ENCODE peak calls at places on chromosomes 16 and 17, in nine cellular contexts. N, E, O, F, B, M, V, U and X are unnamed samples.

GRCh38 chr17:7997186-7997585 is 5.2 kb upstream of the GUCY2D start:
- DNase-seq in N (no peak), U (peak), E (no peak), M (peak), V (no peak), B (peak), F (no peak), O (no peak), X (no peak)

GRCh38 chr16:67446968-67447507 is 16.1 kb downstream of the HSD11B2 start:
- DNase-seq in U (no peak), V (no peak), O (no peak), N (no peak), B (no peak), E (no peak), F (no peak), M (no peak), X (no peak)

GRCh38 chr16:11670171-11671131 is 2.2 kb downstream of the SNN start:
- DNase-seq in E (peak), B (no peak), N (no peak), M (no peak), O (no peak), U (no peak), V (no peak), F (no peak), X (no peak)

GRCh38 chr16:46916980-46917379 is 32.8 kb downstream of the GPT2 start:
- DNase-seq in E (no peak), F (no peak), M (no peak), V (no peak), U (no peak), N (no peak), O (no peak), B (no peak), X (no peak)

GRCh38 chr17:77356690-77357201 is 216.0 kb downstream of the SEC14L1 start:
- DNase-seq in E (no peak), N (no peak), U (no peak), M (no peak), F (no peak), V (peak), B (no peak), O (no peak), X (peak)

GRCh38 chr17:77028900-77029299 is 111.9 kb upstream of the SEC14L1 start:
- DNase-seq in U (no peak), B (no peak), E (no peak), M (no peak), O (no peak), F (no peak), N (no peak), V (no peak), X (no peak)

GRCh38 chr17:37553357-37553966 is 55.8 kb downstream of the SYNRG start:
- DNase-seq in N (no peak), F (no peak), U (no peak), M (no peak), O (no peak), V (no peak), E (no peak), B (no peak), X (no peak)

GRCh38 chr17:19533718-19534561 is at the start of gene SLC47A1:
- DNase-seq in U (no peak), B (peak), M (no peak), N (peak), E (no peak), O (peak), F (no peak), V (no peak), X (no peak)

GRCh38 chr17:79622776-79623175 is 11.9 kb upstream of the RBFOX3 start:
- DNase-seq in B (no peak), F (peak), U (no peak), V (no peak), O (no peak), N (no peak), M (no peak), E (no peak), X (peak)

GRCh38 chr17:82528484-82529265 is 9.1 kb downstream of the FOXK2 start:
- DNase-seq in M (peak), F (no peak), B (peak), O (no peak), N (peak), E (no peak), V (peak), U (peak), X (no peak)

GRCh38 chr17:43556292-43556691 is 10.2 kb upstream of the ETV4 start:
- DNase-seq in M (peak), F (no peak), N (peak), U (peak), B (peak), O (no peak), V (no peak), E (no peak), X (no peak)

GRCh38 chr16:13099822-13100221 is 198.4 kb downstream of the SHISA9 start:
- DNase-seq in B (no peak), O (no peak), M (no peak), N (peak), F (no peak), U (no peak), V (no peak), E (no peak), X (no peak)

GRCh38 chr16:4911831-4912422 is 25.0 kb downstream of the PPL start:
- DNase-seq in V (no peak), O (no peak), E (no peak), F (no peak), N (no peak), M (peak), U (no peak), B (no peak), X (no peak)

GRCh38 chr17:44502598-44503079 is 567 bp downstream of the GPATCH8 start:
- DNase-seq in F (no peak), V (no peak), O (no peak), M (peak), N (no peak), B (no peak), U (peak), E (no peak), X (no peak)

GRCh38 chr16:495127-495748 is 32.3 kb upstream of the CAPN15 start:
- DNase-seq in U (peak), E (peak), F (no peak), B (peak), O (no peak), V (no peak), M (peak), N (no peak), X (no peak)

GRCh38 chr16:8614435-8615029 is 7.0 kb upstream of the METTL22 start:
- DNase-seq in U (no peak), F (no peak), O (no peak), M (no peak), E (no peak), V (no peak), B (no peak), N (no peak), X (no peak)

GRCh38 chr17:9124554-9124935 is 103.2 kb downstream of the NTN1 start:
- DNase-seq in V (no peak), E (no peak), B (no peak), U (no peak), M (no peak), F (no peak), O (no peak), N (no peak), X (no peak)

GRCh38 chr17:35243459-35244204 is 760 bp downstream of the SLFN5 start:
- DNase-seq in F (peak), U (peak), V (peak), E (peak), N (peak), M (peak), B (peak), O (peak), X (no peak)

GRCh38 chr17:77863814-77864161 is 94.7 kb upstream of the TNRC6C start:
- DNase-seq in F (no peak), B (peak), N (peak), O (no peak), M (no peak), U (no peak), V (no peak), E (no peak), X (no peak)

GRCh38 chr17:81527591-81528383 is at the start of gene FSCN2:
- DNase-seq in E (no peak), F (no peak), B (no peak), M (no peak), O (no peak), V (no peak), U (peak), N (peak), X (no peak)

GRCh38 chr17:32349854-32350661 is at the start of gene ZNF207:
- DNase-seq in F (peak), V (peak), U (peak), B (peak), O (peak), N (peak), M (peak), E (peak), X (peak)

GRCh38 chr17:34755371-34755770 is 176.0 kb downstream of the TMEM132E start:
- DNase-seq in E (no peak), V (no peak), O (no peak), U (no peak), M (no peak), F (no peak), N (no peak), B (no peak), X (no peak)

GRCh38 chr16:9489823-9490467 is 398.5 kb downstream of the HAPSTR1 start:
- DNase-seq in N (peak), U (no peak), O (no peak), V (no peak), M (no peak), F (peak), E (no peak), B (peak), X (no peak)

GRCh38 chr16:6857575-6857974 is 475.1 kb upstream of the RBFOX1 start:
- DNase-seq in E (no peak), V (no peak), F (no peak), M (no peak), N (no peak), B (no peak), O (no peak), U (no peak), X (no peak)

GRCh38 chr16:77298638-77299360 is 99.6 kb downstream of the SYCE1L start:
- DNase-seq in F (no peak), V (no peak), B (no peak), N (no peak), U (peak), E (no peak), O (no peak), M (peak), X (no peak)

GRCh38 chr17:80476877-80477646 is 655 bp upstream of the NPTX1 start:
- DNase-seq in M (no peak), N (peak), U (no peak), B (no peak), V (no peak), F (no peak), O (no peak), E (no peak), X (no peak)

GRCh38 chr17:45170976-45171337 is 9.3 kb downstream of the HEXIM2 start:
- DNase-seq in N (no peak), B (peak), E (no peak), O (no peak), U (peak), V (peak), M (peak), F (no peak), X (no peak)

GRCh38 chr17:75194879-75195278 is 10.6 kb upstream of the NUP85 start:
- DNase-seq in B (no peak), M (no peak), O (no peak), V (no peak), E (no peak), U (no peak), F (no peak), N (no peak), X (no peak)

GRCh38 chr17:78142113-78142861 is 3.9 kb upstream of the C17orf99 start:
- DNase-seq in O (no peak), U (peak), M (peak), N (no peak), E (no peak), F (no peak), B (peak), V (no peak), X (no peak)

GRCh38 chr16:27242868-27243590 is 25.5 kb downstream of the NSMCE1 start:
- DNase-seq in V (no peak), O (no peak), F (peak), N (peak), B (no peak), U (peak), M (peak), E (no peak), X (no peak)

GRCh38 chr17:54992797-54993639 is 24.5 kb downstream of the STXBP4 start:
- DNase-seq in E (peak), N (peak), B (no peak), V (peak), F (no peak), M (peak), O (no peak), U (peak), X (no peak)

GRCh38 chr16:70523013-70523620 is at the start of gene COG4:
- DNase-seq in O (peak), N (peak), M (peak), U (peak), F (peak), E (peak), V (peak), B (peak), X (peak)

GRCh38 chr17:70767102-70767701 is 597.9 kb downstream of the KCNJ2 start:
- DNase-seq in F (no peak), O (peak), V (no peak), N (peak), E (peak), M (peak), U (peak), B (no peak), X (no peak)

GRCh38 chr16:49530396-49530795 is 156.8 kb downstream of the C16orf78 start:
- DNase-seq in O (no peak), F (no peak), V (no peak), E (no peak), M (no peak), U (no peak), B (no peak), N (no peak), X (no peak)

GRCh38 chr16:14350081-14350480 is 279.0 kb downstream of the MRTFB start:
- DNase-seq in N (no peak), O (no peak), E (no peak), U (no peak), B (no peak), M (no peak), V (no peak), F (no peak), X (no peak)

GRCh38 chr16:14344945-14345344 is 273.8 kb downstream of the MRTFB start:
- DNase-seq in O (no peak), F (no peak), V (no peak), M (no peak), N (no peak), U (no peak), E (no peak), B (no peak), X (no peak)

GRCh38 chr16:14345512-14346115 is 274.5 kb downstream of the MRTFB start:
- DNase-seq in U (no peak), F (no peak), B (no peak), V (no peak), N (no peak), E (no peak), O (no peak), M (no peak), X (no peak)

GRCh38 chr16:14346278-14347142 is 275.4 kb downstream of the MRTFB start:
- DNase-seq in U (no peak), M (no peak), B (no peak), E (no peak), F (no peak), O (no peak), V (no peak), N (no peak), X (no peak)

DNA sequence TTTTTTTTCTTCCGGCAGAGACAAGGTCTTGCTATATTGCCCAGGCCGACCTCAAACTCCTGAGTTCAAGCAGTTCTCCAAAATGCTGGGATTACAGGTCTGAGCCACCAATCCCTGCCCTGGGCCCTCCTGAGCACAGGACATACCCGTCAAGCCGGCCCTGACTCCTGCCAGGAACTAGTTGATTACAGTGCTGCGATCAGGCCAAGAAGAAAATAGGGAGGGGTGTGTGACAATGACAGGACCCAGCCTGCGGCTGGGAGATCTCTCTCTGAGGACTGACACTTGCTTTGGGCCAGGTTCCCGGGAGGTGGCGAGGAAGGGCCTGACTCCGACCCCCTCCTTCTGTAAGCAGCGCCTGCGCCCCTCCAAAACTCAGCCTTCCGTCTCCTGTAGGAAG is 276.6 kb downstream of the MRTFB start:
- DNase-seq in V (no peak), U (no peak), M (no peak), B (no peak), O (no peak), E (no peak), F (no peak), N (no peak), X (no peak)
- TF ChIP-seq CTCF in V (no peak), U (no peak), M (no peak), B (no peak), O (no peak), E (no peak), F (no peak), N (no peak), X (no peak)

GRCh38 chr16:19331794-19332193 is 46.3 kb downstream of the CLEC19A start:
- DNase-seq in E (no peak), M (no peak), F (no peak), N (no peak), B (no peak), U (no peak), O (no peak), V (no peak), X (no peak)

GRCh38 chr16:19329932-19330331 is 44.4 kb downstream of the CLEC19A start:
- DNase-seq in B (no peak), F (no peak), V (no peak), E (no peak), M (no peak), N (no peak), U (peak), O (no peak), X (no peak)

GRCh38 chr16:19328364-19328763 is 42.8 kb downstream of the CLEC19A start:
- DNase-seq in F (no peak), E (no peak), U (no peak), N (no peak), B (no peak), M (no peak), V (no peak), O (no peak), X (no peak)

GRCh38 chr16:19330801-19331484 is 45.4 kb downstream of the CLEC19A start:
- DNase-seq in F (no peak), M (peak), N (no peak), B (no peak), U (peak), O (no peak), V (no peak), E (no peak), X (no peak)
- TF ChIP-seq CTCF in F (no peak), M (peak), N (no peak), B (no peak), U (no peak), O (no peak), V (no peak), E (no peak), X (no peak)

GRCh38 chr16:75109732-75110243 is 6.8 kb downstream of the LDHD start:
- DNase-seq in B (peak), M (no peak), O (no peak), U (peak), E (peak), F (no peak), V (peak), N (no peak), X (no peak)
- TF ChIP-seq CTCF in B (peak), M (no peak), O (no peak), U (no peak), E (no peak), F (no peak), V (no peak), N (no peak), X (no peak)

GRCh38 chr17:59330314-59330942 is 1.0 kb upstream of the YPEL2 start:
- DNase-seq in O (no peak), B (peak), N (peak), E (no peak), F (peak), V (peak), U (peak), M (no peak), X (no peak)
- TF ChIP-seq CTCF in O (no peak), B (no peak), N (no peak), E (no peak), F (no peak), V (no peak), U (no peak), M (no peak), X (no peak)

GRCh38 chr17:16961792-16962191 is 10.1 kb downstream of the TNFRSF13B start:
- DNase-seq in E (no peak), U (no peak), F (no peak), B (no peak), N (no peak), M (no peak), O (no peak), V (no peak), X (no peak)

GRCh38 chr17:16968786-16969185 is 3.1 kb downstream of the TNFRSF13B start:
- DNase-seq in U (no peak), B (no peak), O (no peak), F (no peak), V (no peak), N (no peak), M (no peak), E (no peak), X (no peak)

DNA sequence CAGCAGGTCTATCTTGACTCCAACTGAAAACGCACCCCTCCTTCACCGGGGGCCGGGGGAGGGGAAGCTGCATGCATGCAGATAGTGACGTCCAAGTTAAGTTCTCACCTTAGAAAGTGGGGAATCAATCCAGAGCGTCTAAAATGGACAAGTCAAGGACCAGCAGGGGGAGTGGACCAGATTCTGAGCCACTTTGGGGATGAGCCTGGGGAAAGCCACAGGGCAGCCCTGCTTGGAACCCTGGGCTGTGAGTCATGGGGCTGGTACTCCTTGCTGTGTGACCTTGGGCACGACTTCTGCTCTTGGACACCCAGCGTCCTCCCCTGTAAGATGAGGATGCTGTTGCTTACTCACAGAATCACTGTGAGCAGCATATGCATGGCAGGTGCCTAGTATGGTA is 9.1 kb downstream of the TNFRSF13B start:
- DNase-seq in F (no peak), B (no peak), M (no peak), V (no peak), U (peak), E (no peak), O (no peak), N (no peak), X (no peak)
- TF ChIP-seq CTCF in F (no peak), B (no peak), M (no peak), V (no peak), U (peak), E (no peak), O (no peak), N (no peak), X (no peak)

GRCh38 chr17:40616592-40616991 is 31.0 kb downstream of the SMARCE1 start:
- DNase-seq in N (no peak), V (no peak), U (no peak), O (no peak), F (no peak), M (no peak), B (no peak), E (no peak), X (no peak)

GRCh38 chr17:40613755-40614154 is 33.9 kb downstream of the SMARCE1 start:
- DNase-seq in M (no peak), V (no peak), B (no peak), O (no peak), N (no peak), F (no peak), E (no peak), U (no peak), X (no peak)

GRCh38 chr17:40615989-40616476 is 31.6 kb downstream of the SMARCE1 start:
- DNase-seq in F (no peak), O (no peak), B (no peak), V (no peak), E (no peak), U (no peak), N (no peak), M (no peak), X (peak)

GRCh38 chr17:40614431-40615294 is 33.0 kb downstream of the SMARCE1 start:
- DNase-seq in B (no peak), N (no peak), V (no peak), E (peak), U (no peak), O (no peak), F (no peak), M (no peak), X (peak)

GRCh38 chr17:40615295-40615988 is 32.2 kb downstream of the SMARCE1 start:
- DNase-seq in E (peak), V (peak), M (peak), F (no peak), B (peak), O (no peak), N (peak), U (peak), X (peak)
- TF ChIP-seq CTCF in E (peak), V (no peak), M (peak), F (no peak), B (peak), O (peak), N (peak), U (peak), X (peak)

GRCh38 chr17:4594406-4595349 is 10.3 kb downstream of the SMTNL2 start:
- DNase-seq in M (no peak), U (no peak), E (peak), B (peak), O (peak), V (no peak), N (peak), F (no peak), X (no peak)
- TF ChIP-seq CTCF in M (peak), U (peak), E (peak), B (peak), O (peak), V (peak), N (peak), F (no peak), X (no peak)